ENCODE peak calls at places on chromosome 11, in four cellular contexts. O is A549, Q is lower lobe of right lung, H is WTC11. N is an unnamed sample.

GRCh38 chr11:28701760-28702449 is 593.7 kb downstream of the METTL15 start:
- DNase-seq in O (peak; percentile 85), Q (no peak), H (no peak), N (no peak)

GRCh38 chr11:21295508-21295907 is 626.1 kb downstream of the NELL1 start:
- DNase-seq in O (no peak), Q (no peak), H (no peak), N (no peak)

GRCh38 chr11:3056296-3057068 is 741 bp downstream of the CARS1 start:
- DNase-seq in O (no peak), Q (no peak), H (no peak), N (no peak)

GRCh38 chr11:94147433-94147845 is 18.8 kb downstream of the PANX1 start:
- DNase-seq in O (no peak), Q (no peak), H (no peak), N (no peak)

GRCh38 chr11:87917111-87917510 is 258.1 kb downstream of the RAB38 start:
- DNase-seq in O (no peak), Q (no peak), H (no peak), N (no peak)

GRCh38 chr11:119618208-119618909 is 110.6 kb downstream of the NECTIN1 start:
- DNase-seq in O (no peak), Q (peak; percentile 68), H (no peak), N (no peak)

GRCh38 chr11:353315-353857 is 15.9 kb upstream of the B4GALNT4 start:
- DNase-seq in O (peak; percentile 42), Q (peak; percentile 73), H (no peak), N (no peak)

GRCh38 chr11:100942016-100942415 is 187.6 kb downstream of the PGR start:
- DNase-seq in O (no peak), Q (no peak), H (no peak), N (no peak)

GRCh38 chr11:122131126-122131525 is 15.1 kb upstream of the BLID start:
- DNase-seq in O (no peak), Q (no peak), H (no peak), N (no peak)

GRCh38 chr11:10908215-10908990 is 50.5 kb upstream of the ZBED5 start:
- DNase-seq in O (peak; percentile 35), Q (no peak), H (peak; percentile 26), N (peak; percentile 71)

GRCh38 chr11:36088234-36088975 is 144.5 kb downstream of the LDLRAD3 start:
- DNase-seq in O (no peak), Q (no peak), H (no peak), N (no peak)

GRCh38 chr11:125076378-125076945 is 13.4 kb downstream of the SLC37A2 start:
- DNase-seq in O (no peak), Q (no peak), H (no peak), N (no peak)

GRCh38 chr11:95134491-95134890 is 44.8 kb downstream of the ENDOD1 start:
- DNase-seq in O (peak; percentile 30), Q (no peak), H (no peak), N (no peak)

GRCh38 chr11:67449116-67449844 is 3.2 kb downstream of the GPR152 start:
- DNase-seq in O (no peak), Q (no peak), H (no peak), N (no peak)

GRCh38 chr11:76889414-76889975 is 28.8 kb downstream of the ACER3 start:
- DNase-seq in O (no peak), Q (no peak), H (no peak), N (no peak)

GRCh38 chr11:105312266-105312665 is 172.7 kb upstream of the CARD18 start:
- DNase-seq in O (no peak), Q (no peak), H (no peak), N (no peak)

GRCh38 chr11:75697906-75698563 is 19.6 kb upstream of the MOGAT2 start:
- DNase-seq in O (no peak), Q (no peak), H (no peak), N (no peak)

GRCh38 chr11:10285148-10285802 is 8.7 kb downstream of the SBF2 start:
- DNase-seq in O (peak; percentile 65), Q (no peak), H (no peak), N (no peak)

GRCh38 chr11:36478700-36479329 is 31.3 kb downstream of the TRAF6 start:
- DNase-seq in O (peak; percentile 60), Q (no peak), H (no peak), N (no peak)

GRCh38 chr11:21927628-21928027 is 265.3 kb upstream of the ANO5 start:
- DNase-seq in O (no peak), Q (no peak), H (no peak), N (no peak)

GRCh38 chr11:83285131-83285770 is 916 bp downstream of the CCDC90B start:
- DNase-seq in O (no peak), Q (no peak), H (no peak), N (no peak)

GRCh38 chr11:107282195-107282594 is 175.4 kb downstream of the CWF19L2 start:
- DNase-seq in O (no peak), Q (no peak), H (no peak), N (no peak)

GRCh38 chr11:23555085-23555484 is 694.8 kb upstream of the CCDC179 start:
- DNase-seq in O (no peak), Q (no peak), H (no peak), N (no peak)

GRCh38 chr11:68651208-68651984 is 32.9 kb upstream of the GAL start:
- DNase-seq in O (no peak), Q (no peak), H (no peak), N (no peak)

GRCh38 chr11:6667733-6668374 is 12.2 kb upstream of the DCHS1 start:
- DNase-seq in O (peak; percentile 21), Q (no peak), H (no peak), N (no peak)

GRCh38 chr11:119479685-119480275 is 56.8 kb upstream of the THY1 start:
- DNase-seq in O (peak; percentile 69), Q (no peak), H (peak; percentile 53), N (peak; percentile 39)

GRCh38 chr11:17428930-17429329 is 40.5 kb upstream of the KCNJ11 start:
- DNase-seq in O (no peak), Q (no peak), H (no peak), N (no peak)

GRCh38 chr11:121881806-121882205 is 234.2 kb downstream of the BLID start:
- DNase-seq in O (no peak), Q (no peak), H (no peak), N (no peak)

DNA sequence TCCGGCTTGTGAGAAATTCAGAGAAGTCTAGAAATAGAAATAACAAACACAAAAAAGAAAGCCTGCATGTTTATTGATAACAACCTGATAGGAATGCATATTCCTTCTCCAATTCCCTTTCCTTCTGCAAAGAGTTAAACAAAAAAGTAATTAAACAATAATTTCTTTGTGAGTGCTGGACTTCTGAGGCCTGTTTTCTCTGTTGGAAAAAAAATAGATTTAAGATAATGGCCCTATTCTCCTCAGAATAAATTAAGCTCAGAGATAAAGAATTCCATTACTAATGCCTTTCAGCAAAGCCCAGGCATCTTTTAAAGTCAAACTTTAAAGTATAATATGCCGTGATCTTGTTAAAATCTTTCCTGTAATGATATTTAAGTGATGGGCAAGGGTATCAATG is 100.2 kb downstream of the KIRREL3 start:
- DNase-seq in O (no peak), Q (no peak), H (no peak), N (no peak)
- TF ChIP-seq CTCF in O (no peak), Q (no peak), H (no peak), N (no peak)

GRCh38 chr11:72813740-72814138 is 472 bp upstream of the ATG16L2 start:
- DNase-seq in O (peak; percentile 89), Q (peak; percentile 93), H (no peak), N (no peak)

GRCh38 chr11:72814831-72815618 is 814 bp downstream of the ATG16L2 start:
- DNase-seq in O (peak; percentile 86), Q (no peak), H (peak; percentile 68), N (no peak)

GRCh38 chr11:72812604-72812967 is 1.6 kb upstream of the ATG16L2 start:
- DNase-seq in O (peak; percentile 75), Q (no peak), H (no peak), N (no peak)

GRCh38 chr11:72814139-72814830 is at the start of gene ATG16L2:
- DNase-seq in O (peak; percentile 90), Q (peak; percentile 91), H (peak; percentile 84), N (peak; percentile 92)

GRCh38 chr11:72812968-72813739 is 1.1 kb upstream of the ATG16L2 start:
- DNase-seq in O (peak; percentile 86), Q (peak; percentile 76), H (peak; percentile 72), N (no peak)
- TF ChIP-seq CTCF in O (peak; percentile 71), Q (peak; percentile 59), H (peak; percentile 31), N (peak; percentile 44)

GRCh38 chr11:70473186-70473872 is 75.0 kb downstream of the CTTN start:
- DNase-seq in O (no peak), Q (no peak), H (no peak), N (no peak)

GRCh38 chr11:70472240-70472639 is 73.9 kb downstream of the CTTN start:
- DNase-seq in O (no peak), Q (no peak), H (no peak), N (no peak)

GRCh38 chr11:70470127-70470526 is 71.8 kb downstream of the CTTN start:
- DNase-seq in O (no peak), Q (no peak), H (no peak), N (no peak)

GRCh38 chr11:70468256-70469230 is 70.2 kb downstream of the CTTN start:
- DNase-seq in O (no peak), Q (no peak), H (no peak), N (no peak)

DNA sequence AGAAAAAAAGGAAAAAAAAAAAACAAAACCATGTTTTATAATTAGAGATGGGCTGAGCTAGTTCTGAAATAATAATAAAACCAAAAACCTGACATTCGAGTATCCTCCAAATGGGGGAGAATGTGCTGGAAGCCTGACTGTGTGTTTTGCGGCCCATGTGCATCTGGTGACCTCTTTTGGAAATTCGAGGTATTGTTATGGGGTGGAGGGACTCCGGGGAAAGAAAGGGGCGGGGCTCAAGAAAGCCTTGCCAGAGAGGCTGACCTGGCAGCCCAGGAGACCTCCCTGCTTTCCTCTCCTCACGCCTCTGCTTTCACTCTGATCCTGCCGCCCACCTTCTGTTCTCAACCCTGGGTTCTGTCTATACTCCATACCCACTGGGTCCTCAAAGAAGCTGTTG is 72.9 kb downstream of the CTTN start:
- DNase-seq in O (peak; percentile 51), Q (no peak), H (peak; percentile 74), N (no peak)
- TF ChIP-seq CTCF in O (peak; percentile 28), Q (peak; percentile 13), H (no peak), N (no peak)

GRCh38 chr11:133086518-133086917 is 445.8 kb downstream of the OPCML start:
- DNase-seq in O (no peak), Q (no peak), H (no peak), N (no peak)

GRCh38 chr11:133082453-133082781 is 449.9 kb downstream of the OPCML start:
- DNase-seq in O (no peak), Q (peak; percentile 60), H (peak; percentile 59), N (peak; percentile 48)

GRCh38 chr11:133081730-133082452 is 450.4 kb downstream of the OPCML start:
- DNase-seq in O (no peak), Q (no peak), H (no peak), N (no peak)

GRCh38 chr11:133081020-133081419 is 451.3 kb downstream of the OPCML start:
- DNase-seq in O (no peak), Q (no peak), H (no peak), N (no peak)

DNA sequence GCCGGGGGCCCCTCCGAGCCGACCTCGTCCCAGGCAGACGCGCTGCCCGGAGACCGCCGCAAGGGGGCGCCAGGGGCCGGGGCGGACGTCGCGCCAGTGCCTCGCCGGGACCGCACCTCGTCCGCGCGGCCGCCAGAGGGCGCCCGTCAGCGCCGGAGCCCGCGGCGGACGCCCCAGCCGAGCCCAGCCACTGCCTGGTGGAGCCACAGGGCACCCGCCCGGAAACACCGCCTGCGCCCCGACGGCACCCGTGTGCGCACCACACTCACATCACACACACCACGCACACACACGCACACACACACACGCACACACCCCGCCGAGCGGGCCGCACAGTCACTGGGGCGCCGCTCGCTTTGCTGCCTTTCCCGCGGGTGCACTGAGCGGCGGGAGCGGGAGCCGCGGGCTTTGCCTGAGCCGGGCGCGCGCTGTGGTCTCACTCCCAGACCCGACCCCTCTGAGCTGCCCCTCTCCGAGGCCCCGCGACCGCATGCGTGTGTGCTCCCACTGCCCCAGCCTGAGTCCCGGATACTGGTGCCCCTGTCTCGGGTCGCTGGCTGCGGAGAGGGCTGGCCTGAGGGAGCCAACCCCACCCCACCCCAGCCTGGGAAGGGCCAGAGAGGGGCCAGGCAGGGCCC is 449.3 kb downstream of the OPCML start:
- DNase-seq in O (peak; percentile 27), Q (peak; percentile 76), H (peak; percentile 86), N (peak; percentile 80)
- TF ChIP-seq CTCF in O (peak; percentile 69), Q (peak; percentile 60), H (peak; percentile 98), N (peak; percentile 85)

N was measured in mesothelial cell of epicardium.